ENCODE peak calls at places on chromosomes 16 and 17, in nine cellular contexts. J is mesenchymal stem cell, V is fibroblast of lung, Z is WERI-Rb-1, X is left lung, T is GM23248, N is lung, M is ascending aorta, W is sigmoid colon. E is an unnamed sample.

GRCh38 chr17:49575524-49576120 is at the start of gene NXPH3:
- DNase-seq in J (peak; percentile 39), V (peak; percentile 11), Z (peak; percentile 88), X (peak; percentile 95), T (peak; percentile 77), N (peak; percentile 60), M (peak; percentile 81), W (peak; percentile 89), E (peak; percentile 72)

GRCh38 chr16:27431773-27432599 is 30.0 kb downstream of the IL21R start:
- DNase-seq in J (peak; percentile 6), V (peak; percentile 27), Z (no peak), X (peak; percentile 34), T (peak; percentile 77), N (peak; percentile 17), M (peak; percentile 31), W (peak; percentile 17), E (no peak)

GRCh38 chr16:14302399-14303181 is 231.5 kb downstream of the MRTFB start:
- DNase-seq in J (peak; percentile 41), V (peak; percentile 26), Z (peak; percentile 35), X (peak; percentile 77), T (peak; percentile 69), N (no peak), M (no peak), W (no peak), E (no peak)

GRCh38 chr17:12995106-12995895 is 22.5 kb downstream of the ELAC2 start:
- DNase-seq in J (no peak), V (no peak), Z (no peak), X (no peak), T (no peak), N (no peak), M (no peak), W (peak; percentile 35), E (no peak)

GRCh38 chr17:30476726-30477082 is 504 bp upstream of the GOSR1 start:
- DNase-seq in J (no peak), V (peak; percentile 25), Z (no peak), X (no peak), T (peak; percentile 58), N (no peak), M (no peak), W (no peak), E (no peak)

GRCh38 chr16:50501986-50502615 is 46.1 kb upstream of the NKD1 start:
- DNase-seq in J (no peak), V (no peak), Z (no peak), X (no peak), T (no peak), N (no peak), M (no peak), W (peak; percentile 20), E (no peak)

GRCh38 chr17:31318298-31319190 is 2.9 kb downstream of the EVI2A start:
- DNase-seq in J (peak; percentile 52), V (peak; percentile 93), Z (no peak), X (no peak), T (peak; percentile 45), N (peak; percentile 37), M (peak; percentile 76), W (peak; percentile 76), E (no peak)

GRCh38 chr17:41801374-41802062 is 10.2 kb downstream of the P3H4 start:
- DNase-seq in J (peak; percentile 80), V (peak; percentile 63), Z (peak; percentile 89), X (peak; percentile 92), T (peak; percentile 80), N (peak; percentile 84), M (peak; percentile 89), W (peak; percentile 91), E (peak; percentile 80)

GRCh38 chr17:59754547-59754946 is 47.1 kb downstream of the VMP1 start:
- DNase-seq in J (peak; percentile 96), V (peak; percentile 100), Z (no peak), X (no peak), T (peak; percentile 88), N (no peak), M (no peak), W (no peak), E (no peak)

GRCh38 chr17:74815067-74815466 is 38.9 kb upstream of the NAT9 start:
- DNase-seq in J (no peak), V (no peak), Z (no peak), X (no peak), T (no peak), N (no peak), M (no peak), W (no peak), E (no peak)

GRCh38 chr17:74810699-74811485 is 34.7 kb upstream of the NAT9 start:
- DNase-seq in J (no peak), V (no peak), Z (no peak), X (no peak), T (no peak), N (no peak), M (no peak), W (no peak), E (no peak)

GRCh38 chr17:74814453-74814852 is 38.3 kb upstream of the NAT9 start:
- DNase-seq in J (no peak), V (no peak), Z (no peak), X (peak; percentile 34), T (peak; percentile 3), N (no peak), M (no peak), W (no peak), E (no peak)

GRCh38 chr17:74813793-74814192 is 37.6 kb upstream of the NAT9 start:
- DNase-seq in J (no peak), V (no peak), Z (no peak), X (no peak), T (no peak), N (no peak), M (no peak), W (no peak), E (no peak)

DNA sequence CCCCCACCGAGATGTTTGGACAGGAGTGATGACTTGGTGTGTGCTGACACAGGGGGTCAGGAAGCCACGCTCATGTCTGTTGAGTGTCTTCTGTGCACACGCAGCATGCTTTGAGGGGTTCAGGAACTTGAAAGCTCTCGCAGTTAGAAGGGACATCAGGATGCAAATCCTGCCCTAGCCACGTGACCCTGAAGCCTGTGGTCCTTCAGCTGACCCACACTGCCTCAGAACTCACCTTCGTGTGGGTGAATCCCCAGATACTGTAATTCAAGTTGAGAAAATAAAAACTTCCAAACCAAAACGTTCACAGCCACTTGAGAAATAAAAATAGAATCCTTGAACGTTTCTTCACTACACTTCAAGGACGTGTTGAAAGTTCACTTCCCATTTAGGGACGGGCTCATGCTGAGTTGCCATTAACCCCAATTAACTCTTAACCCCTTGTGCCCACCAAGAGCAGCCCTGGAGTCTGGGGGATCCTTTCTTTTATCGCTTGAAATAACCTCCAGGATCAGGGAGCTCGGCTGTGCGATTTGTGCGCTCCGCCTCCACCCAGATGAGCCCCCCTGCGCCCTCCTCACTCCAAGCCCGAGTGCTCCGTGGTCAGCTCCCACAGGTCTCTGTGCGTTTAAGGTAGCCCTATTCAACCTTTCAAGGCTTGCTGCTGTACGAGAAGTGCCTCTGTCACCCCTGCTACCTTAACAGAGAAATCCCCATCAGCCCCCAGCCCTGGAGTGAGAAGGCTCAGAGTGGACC is 36.1 kb upstream of the NAT9 start:
- DNase-seq in J (peak; percentile 4), V (no peak), Z (no peak), X (no peak), T (no peak), N (peak; percentile 54), M (no peak), W (no peak), E (no peak)
- H3K4me3 ChIP-seq in J (no peak overlapping the region), V (no peak overlapping the region), Z (no peak overlapping the region), X (no peak overlapping the region), T (no peak overlapping the region), N (no peak overlapping the region), M (no peak overlapping the region), W (no peak overlapping the region), E (no peak overlapping the region)

GRCh38 chr17:73437826-73438225 is 126.0 kb upstream of the CDC42EP4 start:
- DNase-seq in J (no peak), V (no peak), Z (no peak), X (no peak), T (no peak), N (no peak), M (no peak), W (no peak), E (no peak)
- H3K27ac ChIP-seq in J (no peak overlapping the region), V (no peak overlapping the region), Z (no peak overlapping the region), X (no peak overlapping the region), T (no peak overlapping the region), N (no peak overlapping the region), M (no peak overlapping the region), W (no peak overlapping the region), E (no peak overlapping the region)

GRCh38 chr17:63151981-63152523 is 186.0 kb downstream of the TANC2 start:
- DNase-seq in J (peak; percentile 31), V (peak; percentile 73), Z (no peak), X (no peak), T (peak; percentile 57), N (no peak), M (no peak), W (no peak), E (no peak)
- H3K4me3 ChIP-seq in J (no peak overlapping the region), V (peak overlapping the region; percentile 1), Z (peak overlapping the region; percentile 35), X (no peak overlapping the region), T (no peak overlapping the region), N (no peak overlapping the region), M (no peak overlapping the region), W (no peak overlapping the region), E (no peak overlapping the region)

GRCh38 chr16:87956169-87956770 is 5.0 kb downstream of the BANP start:
- DNase-seq in J (peak; percentile 77), V (peak; percentile 71), Z (no peak), X (no peak), T (peak; percentile 54), N (no peak), M (no peak), W (no peak), E (no peak)

GRCh38 chr16:87954826-87955225 is 3.6 kb downstream of the BANP start:
- DNase-seq in J (no peak), V (no peak), Z (no peak), X (peak; percentile 81), T (no peak), N (no peak), M (no peak), W (no peak), E (no peak)

GRCh38 chr16:87954361-87954760 is 3.1 kb downstream of the BANP start:
- DNase-seq in J (no peak), V (no peak), Z (no peak), X (peak; percentile 71), T (no peak), N (no peak), M (no peak), W (no peak), E (no peak)

GRCh38 chr16:87956771-87957279 is 5.6 kb downstream of the BANP start:
- DNase-seq in J (peak; percentile 68), V (peak; percentile 66), Z (peak; percentile 45), X (no peak), T (peak; percentile 41), N (no peak), M (no peak), W (no peak), E (no peak)

DNA sequence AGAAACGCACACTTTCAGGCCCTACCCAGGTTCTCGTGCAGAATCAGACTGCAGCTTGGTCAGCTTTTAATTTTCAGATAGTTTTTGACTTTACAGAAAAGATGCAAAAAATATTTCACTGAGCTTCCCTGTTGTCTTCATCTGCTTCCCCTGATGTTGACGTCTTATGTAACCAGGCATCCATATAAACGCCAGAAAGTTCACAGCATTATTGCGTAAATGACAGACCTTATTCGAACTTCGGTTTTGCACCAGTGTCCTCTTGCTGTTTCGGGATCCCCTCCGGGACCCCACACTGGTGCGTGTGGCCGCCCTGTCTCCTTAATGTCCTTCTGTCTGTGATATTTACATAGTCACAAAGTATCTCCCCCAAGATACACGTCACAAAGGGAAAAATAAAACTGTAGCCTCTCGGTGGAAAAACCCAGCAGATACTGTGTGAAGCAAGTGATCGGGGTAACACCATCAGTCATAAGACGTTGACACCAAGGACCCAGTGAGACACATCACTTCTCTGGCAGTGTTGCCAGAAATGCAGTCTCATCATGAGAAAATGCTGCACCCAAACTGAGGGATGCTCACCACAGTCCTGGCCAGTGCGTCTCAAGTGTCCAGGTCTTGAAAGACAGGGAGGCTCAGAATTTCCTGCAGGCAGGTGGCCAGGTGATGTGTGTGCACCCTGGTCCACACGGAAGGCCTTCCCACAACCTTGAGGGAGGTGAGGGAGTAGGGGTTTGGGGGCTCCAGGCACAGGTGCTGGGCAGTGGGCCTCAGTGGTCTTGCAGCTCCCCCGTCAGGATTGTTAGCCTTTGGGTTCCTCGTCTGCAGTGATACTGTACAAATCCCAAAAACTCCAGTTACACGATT is 4.3 kb downstream of the BANP start:
- DNase-seq in J (no peak), V (peak; percentile 72), Z (no peak), X (peak; percentile 37), T (peak; percentile 75), N (no peak), M (no peak), W (no peak), E (no peak)
- H3K27ac ChIP-seq in J (peak overlapping the region; percentile 21), V (peak overlapping the region; percentile 60), Z (no peak overlapping the region), X (peak overlapping the region; percentile 95), T (peak overlapping the region; percentile 34), N (peak overlapping the region; percentile 85), M (peak overlapping the region; percentile 97), W (peak overlapping the region; percentile 94), E (peak overlapping the region; percentile 95)